ENCODE peak calls at places on chromosomes 11 and 22, in four cellular contexts. J is A549, I is HepG2, R is H1. B is an unnamed sample.

GRCh38 chr11:128772814-128773213 is 78.9 kb downstream of the FLI1 start:
- DNase-seq in J (no peak), I (no peak), R (no peak), B (no peak)

GRCh38 chr11:4626207-4627105 is 10.8 kb upstream of the OR51D1 start:
- DNase-seq in J (peak), I (peak), R (no peak), B (peak)

GRCh38 chr11:2526808-2527381 is 82.1 kb downstream of the KCNQ1 start:
- DNase-seq in J (no peak), I (no peak), R (no peak), B (peak)

GRCh38 chr11:121762820-121763219 is 310.1 kb upstream of the SORL1-AS1 start:
- DNase-seq in J (no peak), I (no peak), R (no peak), B (no peak)

GRCh38 chr22:32023251-32023827 is 19.7 kb upstream of the SLC5A1 start:
- DNase-seq in J (no peak), I (no peak), R (no peak), B (no peak)

GRCh38 chr22:19105867-19106802 is 16.1 kb downstream of the DGCR2 start:
- DNase-seq in J (peak), I (no peak), R (no peak), B (peak)

GRCh38 chr11:115912484-115912945 is 408.3 kb upstream of the CADM1 start:
- DNase-seq in J (no peak), I (no peak), R (no peak), B (no peak)

GRCh38 chr11:2770556-2771301 is 70.9 kb upstream of the KCNQ1OT1 start:
- DNase-seq in J (no peak), I (no peak), R (no peak), B (no peak)

GRCh38 chr11:33970984-33971466 is 79.1 kb upstream of the LMO2 start:
- DNase-seq in J (peak), I (peak), R (no peak), B (peak)

GRCh38 chr22:26410398-26410797 is 18.7 kb upstream of the ASPHD2 start:
- DNase-seq in J (no peak), I (no peak), R (no peak), B (no peak)
- TF ChIP-seq PHF8 in J (no peak), I (no peak), R (no peak), B (no peak)

GRCh38 chr22:38618258-38618657 is 37.9 kb downstream of the FAM227A start:
- DNase-seq in J (no peak), I (no peak), R (no peak), B (no peak)

GRCh38 chr22:38618682-38619081 is 37.5 kb downstream of the FAM227A start:
- DNase-seq in J (no peak), I (no peak), R (no peak), B (no peak)

GRCh38 chr22:38629108-38629507 is 27.1 kb downstream of the FAM227A start:
- DNase-seq in J (no peak), I (no peak), R (no peak), B (no peak)

GRCh38 chr22:38628444-38628843 is 27.7 kb downstream of the FAM227A start:
- DNase-seq in J (no peak), I (no peak), R (no peak), B (no peak)

DNA sequence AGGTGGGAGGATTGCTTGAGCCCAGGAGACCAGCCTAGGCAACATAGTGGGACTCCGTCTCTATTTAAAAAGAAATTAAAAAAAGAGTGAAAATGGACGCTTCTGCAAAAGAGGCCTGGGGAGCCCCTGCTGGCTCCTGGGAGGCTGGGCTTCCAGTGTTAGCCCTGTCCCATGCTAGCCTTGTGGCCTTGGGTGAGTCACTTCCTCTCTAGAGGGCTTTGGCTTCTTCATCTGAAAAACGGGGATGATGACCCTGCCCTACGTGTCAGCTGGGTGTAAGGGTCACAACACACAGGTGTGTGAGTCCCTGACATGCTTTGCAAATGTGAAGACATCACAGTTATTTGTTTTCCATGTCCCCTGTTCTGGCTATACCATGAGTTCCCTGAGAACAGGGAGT is 32.8 kb downstream of the FAM227A start:
- DNase-seq in J (no peak), I (peak), R (no peak), B (no peak)
- TF ChIP-seq PHF8 in J (no peak), I (no peak), R (no peak), B (no peak)

DNA sequence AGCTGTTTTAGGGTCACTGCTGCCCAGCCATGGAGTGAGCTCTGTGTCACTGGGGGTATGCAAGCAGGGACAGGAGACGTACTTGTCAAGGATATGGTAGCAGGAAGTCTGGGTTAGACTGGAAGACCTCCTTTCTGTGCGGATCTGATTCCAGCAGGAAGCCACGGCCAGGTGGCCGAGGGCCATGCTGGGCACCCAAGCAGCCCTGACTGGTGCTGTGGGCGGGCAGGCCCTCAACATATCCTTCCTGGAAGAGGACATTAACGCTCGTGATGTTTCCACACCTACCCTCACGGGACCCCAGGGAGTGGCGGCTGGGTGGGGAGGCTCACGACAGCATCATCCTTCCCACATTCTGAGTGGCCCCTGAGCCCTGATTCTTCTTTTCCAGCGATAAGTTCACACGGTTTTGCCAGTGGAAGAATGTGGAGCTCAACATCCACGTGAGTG is 8.7 kb upstream of the ANKRD13D start:
- DNase-seq in J (no peak), I (no peak), R (no peak), B (no peak)
- TF ChIP-seq PHF8 in J (no peak), I (no peak), R (no peak), B (no peak)

DNA sequence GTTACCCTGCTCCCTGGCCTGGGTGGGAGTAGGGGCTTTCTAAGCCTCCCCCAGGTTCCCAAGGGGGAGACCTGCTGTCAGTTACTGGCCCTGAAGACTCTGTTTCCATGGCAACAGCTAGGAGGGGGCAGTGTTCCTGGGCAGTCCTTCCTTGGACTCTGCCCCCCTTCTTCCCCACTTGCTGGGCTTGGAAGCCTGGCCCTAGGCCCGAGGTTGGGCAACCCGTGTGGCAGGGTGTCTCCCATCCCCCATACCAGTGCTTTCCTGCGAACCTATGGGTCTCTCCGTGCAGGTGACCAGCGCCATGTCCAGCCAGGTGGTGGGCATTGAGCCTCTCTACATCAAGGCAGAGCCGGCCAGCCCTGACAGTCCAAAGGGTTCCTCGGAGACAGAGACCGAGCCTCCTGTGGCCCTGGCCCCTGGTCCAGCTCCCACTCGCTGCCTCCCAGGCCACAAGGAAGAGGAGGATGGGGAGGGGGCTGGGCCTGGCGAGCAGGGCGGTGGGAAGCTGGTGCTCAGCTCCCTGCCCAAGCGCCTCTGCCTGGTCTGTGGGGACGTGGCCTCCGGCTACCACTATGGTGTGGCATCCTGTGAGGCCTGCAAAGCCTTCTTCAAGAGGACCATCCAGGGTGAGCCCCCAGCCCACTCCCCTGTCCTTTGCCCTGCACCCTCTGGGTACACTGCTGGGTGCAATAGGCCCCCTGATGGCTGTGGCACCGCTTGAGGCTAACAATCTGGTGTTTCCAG is 1.7 kb downstream of the ESRRA start:
- DNase-seq in J (peak), I (peak), R (no peak), B (peak)
- TF ChIP-seq PHF8 in J (no peak), I (no peak), R (no peak), B (no peak)

DNA sequence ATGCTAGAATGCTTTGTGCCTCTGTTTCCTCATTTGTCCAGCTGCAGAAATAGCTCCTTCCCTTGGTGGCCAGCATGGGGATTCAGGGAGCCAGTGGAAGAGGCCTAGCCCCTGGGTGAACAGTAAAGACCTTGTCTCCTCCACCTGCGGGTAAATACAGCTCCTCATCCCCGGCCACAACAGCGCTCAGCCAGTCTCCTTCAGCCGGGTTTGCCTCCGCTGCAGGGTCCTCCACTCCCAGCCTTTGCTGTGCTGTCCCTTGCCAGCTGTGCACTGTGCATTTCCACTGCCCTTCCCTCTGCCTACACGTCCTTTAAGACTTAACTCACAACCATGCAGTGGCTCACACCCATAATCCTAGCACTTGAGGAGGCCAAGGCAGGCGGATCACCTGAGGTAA is 1.5 kb upstream of the CDC42EP1 start:
- DNase-seq in J (no peak), I (no peak), R (no peak), B (no peak)
- TF ChIP-seq PHF8 in J (no peak), I (no peak), R (no peak), B (no peak)

GRCh38 chr11:119774180-119774763 is 45.3 kb upstream of the NECTIN1 start:
- DNase-seq in J (no peak), I (peak), R (no peak), B (peak)

GRCh38 chr11:119776031-119776636 is 47.1 kb upstream of the NECTIN1 start:
- DNase-seq in J (no peak), I (no peak), R (no peak), B (no peak)

GRCh38 chr11:119771210-119771770 is 42.3 kb upstream of the NECTIN1 start:
- DNase-seq in J (no peak), I (no peak), R (no peak), B (no peak)

GRCh38 chr11:119772581-119772980 is 43.6 kb upstream of the NECTIN1 start:
- DNase-seq in J (no peak), I (no peak), R (no peak), B (no peak)

DNA sequence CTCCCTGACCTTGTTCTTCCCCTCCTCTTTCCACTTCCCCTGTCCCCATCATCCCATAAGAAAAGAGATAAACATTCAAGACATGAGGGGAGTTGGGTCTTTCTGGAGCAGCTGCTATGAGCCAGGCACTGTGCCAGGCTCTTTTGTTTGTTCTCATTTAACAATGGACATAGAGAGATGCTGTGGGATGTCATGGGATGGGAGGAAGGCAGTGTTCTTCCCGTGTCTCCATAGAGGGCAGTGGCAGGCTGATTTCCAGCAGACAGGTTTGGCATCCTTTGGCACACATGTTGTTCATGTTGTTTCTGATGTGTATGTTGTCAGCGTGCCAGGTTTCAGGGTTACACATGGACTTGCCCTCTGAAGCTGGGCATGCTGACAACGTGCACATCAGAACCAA is 44.0 kb upstream of the NECTIN1 start:
- DNase-seq in J (no peak), I (no peak), R (no peak), B (no peak)
- TF ChIP-seq PHF8 in J (no peak), I (no peak), R (no peak), B (no peak)

GRCh38 chr22:25069426-25069757 is 116.9 kb downstream of the KIAA1671 start:
- DNase-seq in J (no peak), I (no peak), R (no peak), B (no peak)
- TF ChIP-seq PHF8 in J (no peak), I (no peak), R (no peak), B (no peak)

GRCh38 chr11:76657139-76657823 is 13.3 kb downstream of the LRRC32 start:
- DNase-seq in J (no peak), I (no peak), R (no peak), B (no peak)

GRCh38 chr11:76655466-76656086 is 15.0 kb downstream of the LRRC32 start:
- DNase-seq in J (no peak), I (no peak), R (no peak), B (no peak)

GRCh38 chr11:76654980-76655379 is 15.6 kb downstream of the LRRC32 start:
- DNase-seq in J (no peak), I (no peak), R (no peak), B (peak)

GRCh38 chr11:76656571-76657081 is 13.9 kb downstream of the LRRC32 start:
- DNase-seq in J (no peak), I (no peak), R (no peak), B (no peak)

DNA sequence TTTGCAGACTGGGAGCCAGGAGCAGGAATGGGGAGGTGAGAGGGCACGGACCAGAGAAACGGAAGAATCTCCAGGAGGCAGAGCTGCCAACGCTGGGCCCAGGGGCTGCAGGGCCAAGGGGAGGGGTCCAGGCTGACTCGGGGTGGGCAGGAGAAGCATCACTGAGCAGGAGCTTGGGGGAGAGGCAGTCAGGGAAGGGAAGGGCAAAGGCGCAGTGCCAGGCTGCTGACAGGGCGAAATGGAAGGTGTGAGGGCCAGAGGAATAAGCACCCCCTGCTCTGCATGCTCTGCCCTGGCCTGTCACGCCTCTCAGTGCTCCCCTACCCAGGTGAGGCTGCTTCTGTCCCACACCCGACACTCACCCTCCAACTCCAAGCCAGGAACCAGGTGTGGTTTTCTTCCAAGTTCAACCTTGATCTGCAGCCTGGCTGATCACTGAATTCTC is 14.4 kb downstream of the LRRC32 start:
- DNase-seq in J (no peak), I (no peak), R (no peak), B (no peak)
- TF ChIP-seq PHF8 in J (no peak), I (no peak), R (no peak), B (no peak)